ENCODE peak calls at places on chromosomes 7 and 10, in ten cellular contexts. One of them, this sample, is unnamed.

GRCh38 chr10:84244651-84245270 is at the start of gene RGR:
- DNase-seq in Daoy: no peak
- DNase-seq in substantia nigra: peak
- DNase-seq in GM13977: no peak
- DNase-seq in DMS79 treated with DMSO at 0.1 percent for 48 hours: no peak
- DNase-seq in transverse colon: no peak
- DNase-seq in AG09319: no peak
- DNase-seq in NCI-H1092 treated with DMSO at 0.1 percent for 48 hours: peak
- DNase-seq in EH: no peak
- DNase-seq in non-pigmented ciliary epithelial cell: no peak
- DNase-seq in this sample: no peak

GRCh38 chr10:95312264-95312663 is 21.5 kb upstream of the PDLIM1 start:
- DNase-seq in Daoy: no peak
- DNase-seq in substantia nigra: no peak
- DNase-seq in GM13977: no peak
- DNase-seq in DMS79 treated with DMSO at 0.1 percent for 48 hours: no peak
- DNase-seq in transverse colon: no peak
- DNase-seq in AG09319: no peak
- DNase-seq in NCI-H1092 treated with DMSO at 0.1 percent for 48 hours: no peak
- DNase-seq in EH: no peak
- DNase-seq in non-pigmented ciliary epithelial cell: no peak
- DNase-seq in this sample: no peak

GRCh38 chr7:148153611-148154010 is 437.0 kb upstream of the C7orf33 start:
- DNase-seq in Daoy: peak
- DNase-seq in substantia nigra: no peak
- DNase-seq in GM13977: no peak
- DNase-seq in DMS79 treated with DMSO at 0.1 percent for 48 hours: peak
- DNase-seq in transverse colon: peak
- DNase-seq in AG09319: no peak
- DNase-seq in NCI-H1092 treated with DMSO at 0.1 percent for 48 hours: peak
- DNase-seq in EH: no peak
- DNase-seq in non-pigmented ciliary epithelial cell: no peak
- DNase-seq in this sample: no peak

GRCh38 chr7:55004579-55004978 is 14.2 kb upstream of the EGFR start:
- DNase-seq in Daoy: no peak
- DNase-seq in substantia nigra: no peak
- DNase-seq in GM13977: no peak
- DNase-seq in DMS79 treated with DMSO at 0.1 percent for 48 hours: no peak
- DNase-seq in transverse colon: no peak
- DNase-seq in AG09319: no peak
- DNase-seq in NCI-H1092 treated with DMSO at 0.1 percent for 48 hours: no peak
- DNase-seq in EH: no peak
- DNase-seq in non-pigmented ciliary epithelial cell: no peak
- DNase-seq in this sample: no peak

GRCh38 chr7:64869912-64870562 is 33.0 kb upstream of the ZNF273 start:
- DNase-seq in Daoy: no peak
- DNase-seq in substantia nigra: no peak
- DNase-seq in GM13977: no peak
- DNase-seq in DMS79 treated with DMSO at 0.1 percent for 48 hours: no peak
- DNase-seq in transverse colon: no peak
- DNase-seq in AG09319: no peak
- DNase-seq in NCI-H1092 treated with DMSO at 0.1 percent for 48 hours: no peak
- DNase-seq in EH: no peak
- DNase-seq in non-pigmented ciliary epithelial cell: no peak
- DNase-seq in this sample: no peak

GRCh38 chr10:103936022-103936421 is 18.0 kb upstream of the STN1 start:
- DNase-seq in Daoy: no peak
- DNase-seq in substantia nigra: peak
- DNase-seq in GM13977: no peak
- DNase-seq in DMS79 treated with DMSO at 0.1 percent for 48 hours: no peak
- DNase-seq in transverse colon: no peak
- DNase-seq in AG09319: no peak
- DNase-seq in NCI-H1092 treated with DMSO at 0.1 percent for 48 hours: no peak
- DNase-seq in EH: no peak
- DNase-seq in non-pigmented ciliary epithelial cell: no peak
- DNase-seq in this sample: no peak

GRCh38 chr7:112897839-112898431 is 107.7 kb upstream of the TMEM168 start:
- DNase-seq in Daoy: no peak
- DNase-seq in substantia nigra: no peak
- DNase-seq in GM13977: no peak
- DNase-seq in DMS79 treated with DMSO at 0.1 percent for 48 hours: no peak
- DNase-seq in transverse colon: no peak
- DNase-seq in AG09319: no peak
- DNase-seq in NCI-H1092 treated with DMSO at 0.1 percent for 48 hours: no peak
- DNase-seq in EH: no peak
- DNase-seq in non-pigmented ciliary epithelial cell: no peak
- DNase-seq in this sample: no peak

GRCh38 chr7:158374586-158374985 is 213.0 kb downstream of the PTPRN2 start:
- DNase-seq in Daoy: peak
- DNase-seq in substantia nigra: no peak
- DNase-seq in GM13977: no peak
- DNase-seq in DMS79 treated with DMSO at 0.1 percent for 48 hours: no peak
- DNase-seq in transverse colon: no peak
- DNase-seq in AG09319: no peak
- DNase-seq in NCI-H1092 treated with DMSO at 0.1 percent for 48 hours: no peak
- DNase-seq in EH: no peak
- DNase-seq in non-pigmented ciliary epithelial cell: no peak
- DNase-seq in this sample: no peak

GRCh38 chr10:21702633-21703111 is 168.6 kb downstream of the MLLT10 start:
- DNase-seq in Daoy: no peak
- DNase-seq in substantia nigra: no peak
- DNase-seq in GM13977: peak
- DNase-seq in DMS79 treated with DMSO at 0.1 percent for 48 hours: no peak
- DNase-seq in transverse colon: no peak
- DNase-seq in AG09319: no peak
- DNase-seq in NCI-H1092 treated with DMSO at 0.1 percent for 48 hours: no peak
- DNase-seq in EH: no peak
- DNase-seq in non-pigmented ciliary epithelial cell: no peak
- DNase-seq in this sample: no peak

GRCh38 chr10:100928039-100928438 is 15.3 kb downstream of the SLF2 start:
- DNase-seq in Daoy: no peak
- DNase-seq in substantia nigra: no peak
- DNase-seq in GM13977: no peak
- DNase-seq in DMS79 treated with DMSO at 0.1 percent for 48 hours: no peak
- DNase-seq in transverse colon: no peak
- DNase-seq in AG09319: no peak
- DNase-seq in NCI-H1092 treated with DMSO at 0.1 percent for 48 hours: no peak
- DNase-seq in EH: no peak
- DNase-seq in non-pigmented ciliary epithelial cell: no peak
- DNase-seq in this sample: no peak

GRCh38 chr7:78350926-78351325 is 552.4 kb downstream of the PHTF2 start:
- DNase-seq in Daoy: no peak
- DNase-seq in substantia nigra: no peak
- DNase-seq in GM13977: no peak
- DNase-seq in DMS79 treated with DMSO at 0.1 percent for 48 hours: no peak
- DNase-seq in transverse colon: no peak
- DNase-seq in AG09319: no peak
- DNase-seq in NCI-H1092 treated with DMSO at 0.1 percent for 48 hours: peak
- DNase-seq in EH: no peak
- DNase-seq in non-pigmented ciliary epithelial cell: no peak
- DNase-seq in this sample: no peak

GRCh38 chr10:128047337-128047736 is 78.9 kb downstream of the MKI67 start:
- DNase-seq in Daoy: peak
- DNase-seq in substantia nigra: no peak
- DNase-seq in GM13977: peak
- DNase-seq in DMS79 treated with DMSO at 0.1 percent for 48 hours: no peak
- DNase-seq in transverse colon: peak
- DNase-seq in AG09319: no peak
- DNase-seq in NCI-H1092 treated with DMSO at 0.1 percent for 48 hours: no peak
- DNase-seq in EH: no peak
- DNase-seq in non-pigmented ciliary epithelial cell: no peak
- DNase-seq in this sample: no peak

GRCh38 chr10:79079074-79079397 is 10.3 kb downstream of the ZMIZ1 start:
- DNase-seq in Daoy: no peak
- DNase-seq in substantia nigra: no peak
- DNase-seq in GM13977: no peak
- DNase-seq in DMS79 treated with DMSO at 0.1 percent for 48 hours: no peak
- DNase-seq in transverse colon: no peak
- DNase-seq in AG09319: no peak
- DNase-seq in NCI-H1092 treated with DMSO at 0.1 percent for 48 hours: no peak
- DNase-seq in EH: peak
- DNase-seq in non-pigmented ciliary epithelial cell: no peak
- DNase-seq in this sample: no peak

GRCh38 chr7:130988443-130988842 is 254.4 kb upstream of the KLF14 start:
- DNase-seq in Daoy: no peak
- DNase-seq in substantia nigra: no peak
- DNase-seq in GM13977: no peak
- DNase-seq in DMS79 treated with DMSO at 0.1 percent for 48 hours: no peak
- DNase-seq in transverse colon: no peak
- DNase-seq in AG09319: no peak
- DNase-seq in NCI-H1092 treated with DMSO at 0.1 percent for 48 hours: no peak
- DNase-seq in EH: peak
- DNase-seq in non-pigmented ciliary epithelial cell: no peak
- DNase-seq in this sample: no peak

GRCh38 chr10:73908853-73909611 is 1.9 kb upstream of the PLAU start:
- DNase-seq in Daoy: peak
- DNase-seq in substantia nigra: no peak
- DNase-seq in GM13977: peak
- DNase-seq in DMS79 treated with DMSO at 0.1 percent for 48 hours: peak
- DNase-seq in transverse colon: peak
- DNase-seq in AG09319: peak
- DNase-seq in NCI-H1092 treated with DMSO at 0.1 percent for 48 hours: no peak
- DNase-seq in EH: peak
- DNase-seq in non-pigmented ciliary epithelial cell: peak
- DNase-seq in this sample: peak

GRCh38 chr10:50594012-50594411 is 29.7 kb downstream of the SGMS1 start:
- DNase-seq in Daoy: no peak
- DNase-seq in substantia nigra: no peak
- DNase-seq in GM13977: no peak
- DNase-seq in DMS79 treated with DMSO at 0.1 percent for 48 hours: peak
- DNase-seq in transverse colon: no peak
- DNase-seq in AG09319: peak
- DNase-seq in NCI-H1092 treated with DMSO at 0.1 percent for 48 hours: peak
- DNase-seq in EH: peak
- DNase-seq in non-pigmented ciliary epithelial cell: no peak
- DNase-seq in this sample: no peak

GRCh38 chr7:25098096-25099046 is 26.7 kb downstream of the CYCS start:
- DNase-seq in Daoy: peak
- DNase-seq in substantia nigra: no peak
- DNase-seq in GM13977: peak
- DNase-seq in DMS79 treated with DMSO at 0.1 percent for 48 hours: peak
- DNase-seq in transverse colon: peak
- DNase-seq in AG09319: no peak
- DNase-seq in NCI-H1092 treated with DMSO at 0.1 percent for 48 hours: peak
- DNase-seq in EH: peak
- DNase-seq in non-pigmented ciliary epithelial cell: peak
- DNase-seq in this sample: peak

GRCh38 chr7:43071604-43072003 is 40.8 kb upstream of the HECW1 start:
- DNase-seq in Daoy: peak
- DNase-seq in substantia nigra: no peak
- DNase-seq in GM13977: no peak
- DNase-seq in DMS79 treated with DMSO at 0.1 percent for 48 hours: no peak
- DNase-seq in transverse colon: no peak
- DNase-seq in AG09319: no peak
- DNase-seq in NCI-H1092 treated with DMSO at 0.1 percent for 48 hours: no peak
- DNase-seq in EH: peak
- DNase-seq in non-pigmented ciliary epithelial cell: no peak
- DNase-seq in this sample: no peak

GRCh38 chr7:42315631-42316030 is 78.6 kb upstream of the GLI3 start:
- DNase-seq in Daoy: peak
- DNase-seq in substantia nigra: no peak
- DNase-seq in GM13977: no peak
- DNase-seq in DMS79 treated with DMSO at 0.1 percent for 48 hours: no peak
- DNase-seq in transverse colon: no peak
- DNase-seq in AG09319: no peak
- DNase-seq in NCI-H1092 treated with DMSO at 0.1 percent for 48 hours: no peak
- DNase-seq in EH: peak
- DNase-seq in non-pigmented ciliary epithelial cell: peak
- DNase-seq in this sample: peak

GRCh38 chr7:106111671-106112117 is 418 bp downstream of the SYPL1 start:
- DNase-seq in Daoy: no peak
- DNase-seq in substantia nigra: peak
- DNase-seq in GM13977: no peak
- DNase-seq in DMS79 treated with DMSO at 0.1 percent for 48 hours: no peak
- DNase-seq in transverse colon: peak
- DNase-seq in AG09319: peak
- DNase-seq in NCI-H1092 treated with DMSO at 0.1 percent for 48 hours: peak
- DNase-seq in EH: peak
- DNase-seq in non-pigmented ciliary epithelial cell: no peak
- DNase-seq in this sample: peak

GRCh38 chr7:139731802-139732470 is 45.9 kb downstream of the HIPK2 start:
- DNase-seq in Daoy: peak
- DNase-seq in substantia nigra: no peak
- DNase-seq in GM13977: no peak
- DNase-seq in DMS79 treated with DMSO at 0.1 percent for 48 hours: peak
- DNase-seq in transverse colon: peak
- DNase-seq in AG09319: peak
- DNase-seq in NCI-H1092 treated with DMSO at 0.1 percent for 48 hours: no peak
- DNase-seq in EH: peak
- DNase-seq in non-pigmented ciliary epithelial cell: peak
- DNase-seq in this sample: no peak

GRCh38 chr10:125151824-125152634 is 8.3 kb downstream of the CTBP2 start:
- DNase-seq in Daoy: no peak
- DNase-seq in substantia nigra: no peak
- DNase-seq in GM13977: no peak
- DNase-seq in DMS79 treated with DMSO at 0.1 percent for 48 hours: no peak
- DNase-seq in transverse colon: peak
- DNase-seq in AG09319: no peak
- DNase-seq in NCI-H1092 treated with DMSO at 0.1 percent for 48 hours: no peak
- DNase-seq in EH: no peak
- DNase-seq in non-pigmented ciliary epithelial cell: no peak
- DNase-seq in this sample: no peak

GRCh38 chr7:21969822-21970221 is 24.1 kb upstream of the CDCA7L start:
- DNase-seq in Daoy: no peak
- DNase-seq in substantia nigra: no peak
- DNase-seq in GM13977: no peak
- DNase-seq in DMS79 treated with DMSO at 0.1 percent for 48 hours: no peak
- DNase-seq in transverse colon: no peak
- DNase-seq in AG09319: no peak
- DNase-seq in NCI-H1092 treated with DMSO at 0.1 percent for 48 hours: no peak
- DNase-seq in EH: no peak
- DNase-seq in non-pigmented ciliary epithelial cell: no peak
- DNase-seq in this sample: no peak

GRCh38 chr7:28862876-28863275 is 95.3 kb downstream of the TRIL start:
- DNase-seq in Daoy: peak
- DNase-seq in substantia nigra: no peak
- DNase-seq in GM13977: no peak
- DNase-seq in DMS79 treated with DMSO at 0.1 percent for 48 hours: no peak
- DNase-seq in transverse colon: no peak
- DNase-seq in AG09319: no peak
- DNase-seq in NCI-H1092 treated with DMSO at 0.1 percent for 48 hours: no peak
- DNase-seq in EH: peak
- DNase-seq in non-pigmented ciliary epithelial cell: no peak
- DNase-seq in this sample: no peak

This sample was measured in HEK293T.